ENCODE peak calls at places on chromosomes 12 and 14, in seven cellular contexts. M is uterus, P is psoas muscle, S is HCT116, W is WERI-Rb-1, G is lung, U is stomach. L is an unnamed sample.

GRCh38 chr12:77228376-77228775 is 163.0 kb upstream of the E2F7 start:
- DNase-seq in W (no peak), G (no peak), P (no peak), U (no peak), M (no peak), S (no peak), L (no peak)

GRCh38 chr14:104820669-104821228 is 19.8 kb downstream of the ZBTB42 start:
- DNase-seq in M (peak; percentile 36), G (peak; percentile 68), U (peak; percentile 76), P (peak; percentile 57), S (no peak), W (peak; percentile 92), L (no peak)

GRCh38 chr14:92759300-92759678 is 10.9 kb upstream of the LGMN start:
- DNase-seq in P (no peak), G (no peak), M (no peak), W (peak; percentile 55), S (no peak), U (peak; percentile 33), L (no peak)

GRCh38 chr12:1527789-1528188 is 66.6 kb downstream of the FBXL14 start:
- DNase-seq in U (no peak), P (no peak), M (no peak), S (no peak), G (no peak), W (no peak), L (no peak)

GRCh38 chr12:3523058-3523457 is 32.1 kb downstream of the PRMT8 start:
- DNase-seq in W (no peak), G (no peak), S (no peak), P (no peak), M (no peak), U (no peak), L (no peak)

GRCh38 chr12:27549801-27550652 is 26.0 kb downstream of the PPFIBP1 start:
- DNase-seq in M (peak; percentile 94), P (peak; percentile 83), G (peak; percentile 88), W (no peak), U (peak; percentile 81), S (peak; percentile 94), L (peak; percentile 89)

GRCh38 chr12:10197879-10198278 is 14.8 kb upstream of the GABARAPL1 start:
- DNase-seq in W (no peak), P (no peak), G (no peak), U (no peak), S (no peak), M (no peak), L (no peak)

GRCh38 chr12:123150273-123150803 is 552 bp downstream of the PITPNM2 start:
- DNase-seq in M (peak; percentile 43), G (no peak), S (no peak), W (no peak), U (no peak), P (peak; percentile 69), L (no peak)

GRCh38 chr12:14261096-14261495 is 104.4 kb upstream of the ATF7IP start:
- DNase-seq in S (no peak), P (no peak), M (peak; percentile 30), W (no peak), G (no peak), U (no peak), L (no peak)
- H3K4me3 ChIP-seq in S (no peak overlapping the region), P (peak overlapping the region; percentile 39), M (peak overlapping the region; percentile 14), W (no peak overlapping the region), G (no peak overlapping the region), U (peak overlapping the region; percentile 35), L (peak overlapping the region; percentile 58)

GRCh38 chr14:64758025-64758521 is 53.8 kb downstream of the PLEKHG3 start:
- DNase-seq in U (no peak), M (peak; percentile 65), W (no peak), S (no peak), G (no peak), P (peak; percentile 39), L (no peak)

GRCh38 chr14:64760146-64760755 is 56.0 kb downstream of the PLEKHG3 start:
- DNase-seq in S (peak; percentile 24), U (peak; percentile 70), M (peak; percentile 39), P (peak; percentile 74), G (peak; percentile 60), W (peak; percentile 76), L (no peak)

GRCh38 chr14:64760916-64761315 is 56.7 kb downstream of the PLEKHG3 start:
- DNase-seq in W (no peak), S (no peak), U (no peak), P (no peak), M (peak; percentile 22), G (no peak), L (no peak)

GRCh38 chr14:64758711-64759554 is 54.7 kb downstream of the PLEKHG3 start:
- DNase-seq in P (peak; percentile 45), S (no peak), G (no peak), W (no peak), M (peak; percentile 83), U (peak; percentile 56), L (no peak)

GRCh38 chr14:64759555-64759938 is 55.3 kb downstream of the PLEKHG3 start:
- DNase-seq in G (no peak), W (no peak), S (no peak), P (no peak), U (no peak), M (no peak), L (no peak)
- H3K27ac ChIP-seq in G (no peak overlapping the region), W (no peak overlapping the region), S (no peak overlapping the region), P (no peak overlapping the region), U (no peak overlapping the region), M (peak overlapping the region; percentile 85), L (peak overlapping the region; percentile 36)

GRCh38 chr12:130478786-130479185 is 141.1 kb downstream of the PIWIL1 start:
- DNase-seq in S (no peak), P (no peak), M (no peak), W (no peak), U (no peak), G (no peak), L (no peak)
- H3K4me3 ChIP-seq in S (no peak overlapping the region), P (no peak overlapping the region), M (no peak overlapping the region), W (no peak overlapping the region), U (no peak overlapping the region), G (no peak overlapping the region), L (no peak overlapping the region)

GRCh38 chr14:60618200-60618599 is 31.1 kb downstream of the SIX1 start:
- DNase-seq in M (no peak), P (no peak), S (no peak), G (no peak), W (no peak), U (peak; percentile 51), L (no peak)

GRCh38 chr14:60622210-60622919 is 26.9 kb downstream of the SIX1 start:
- DNase-seq in W (no peak), P (no peak), U (no peak), G (no peak), S (no peak), M (no peak), L (no peak)

GRCh38 chr14:60621386-60621785 is 27.9 kb downstream of the SIX1 start:
- DNase-seq in P (no peak), U (no peak), G (no peak), M (no peak), W (no peak), S (no peak), L (no peak)

GRCh38 chr14:60628892-60629291 is 20.4 kb downstream of the SIX1 start:
- DNase-seq in S (no peak), M (no peak), W (no peak), P (no peak), U (no peak), G (no peak), L (no peak)

DNA sequence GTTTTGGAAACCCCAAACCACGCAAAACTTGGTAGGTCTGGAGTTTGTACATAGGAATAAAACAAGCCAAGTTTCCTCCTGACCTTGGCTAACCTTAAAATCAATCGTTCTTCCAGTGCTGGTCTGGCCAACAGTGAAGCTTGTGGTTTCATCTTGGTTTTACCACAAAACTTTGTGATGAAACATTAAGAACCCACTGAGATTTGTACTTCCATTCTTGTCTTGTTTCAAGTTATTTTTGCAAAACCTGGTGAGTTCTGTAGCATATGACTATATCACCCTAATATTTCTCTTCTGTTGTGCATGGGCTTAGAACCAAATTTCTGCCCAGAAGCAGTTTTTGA is 26.4 kb downstream of the SIX1 start:
- DNase-seq in M (no peak), G (no peak), U (no peak), S (no peak), P (no peak), W (no peak), L (no peak)
- H3K27ac ChIP-seq in M (no peak overlapping the region), G (no peak overlapping the region), U (no peak overlapping the region), S (no peak overlapping the region), P (no peak overlapping the region), W (no peak overlapping the region), L (no peak overlapping the region)

DNA sequence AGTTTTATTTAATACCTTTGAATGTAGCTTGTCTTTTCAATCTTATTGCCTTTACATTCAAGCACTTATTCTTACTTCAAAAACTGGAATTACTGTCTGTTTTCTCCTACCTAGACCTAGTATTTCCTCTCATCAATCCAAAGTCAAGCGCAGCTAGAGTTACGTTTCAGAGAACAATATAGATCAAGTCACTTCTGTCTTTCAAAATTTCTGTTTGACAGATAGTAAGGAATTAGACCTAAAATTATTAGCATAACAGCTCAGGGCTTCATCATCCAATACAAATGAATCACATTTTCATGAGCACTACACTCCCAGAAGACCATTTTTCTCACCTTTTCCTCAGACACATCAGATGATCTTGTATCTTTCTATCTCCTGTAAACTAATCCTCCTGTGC is 170.6 kb downstream of the CCDC59 start:
- DNase-seq in G (no peak), M (no peak), S (no peak), U (no peak), W (no peak), P (no peak), L (no peak)
- H3K4me3 ChIP-seq in G (no peak overlapping the region), M (no peak overlapping the region), S (no peak overlapping the region), U (no peak overlapping the region), W (no peak overlapping the region), P (no peak overlapping the region), L (no peak overlapping the region)

GRCh38 chr14:44961730-44962572 is at the start of the genes KLHL28 and TOGARAM1:
- DNase-seq in S (peak; percentile 98), U (peak; percentile 98), M (peak; percentile 99), W (peak; percentile 96), P (peak; percentile 97), G (peak; percentile 99), L (peak; percentile 99)

GRCh38 chr14:44960646-44961045 is 1.1 kb downstream of the KLHL28 start:
- DNase-seq in S (no peak), P (no peak), M (no peak), U (no peak), G (no peak), W (no peak), L (no peak)

GRCh38 chr14:44961151-44961729 is 507 bp downstream of the KLHL28 start:
- DNase-seq in M (peak; percentile 57), P (peak; percentile 70), S (no peak), G (peak; percentile 59), U (peak; percentile 51), W (peak; percentile 57), L (peak; percentile 77)

GRCh38 chr14:44959538-44959937 is 2.2 kb downstream of the KLHL28 start:
- DNase-seq in M (no peak), U (no peak), P (no peak), G (no peak), W (no peak), S (no peak), L (no peak)

GRCh38 chr14:44960146-44960545 is 1.6 kb downstream of the KLHL28 start:
- DNase-seq in U (no peak), M (no peak), G (no peak), W (no peak), P (no peak), S (no peak), L (no peak)
- H3K27ac ChIP-seq in U (no peak overlapping the region), M (peak overlapping the region; percentile 86), G (peak overlapping the region; percentile 17), W (no peak overlapping the region), P (peak overlapping the region; percentile 90), S (no peak overlapping the region), L (no peak overlapping the region)

DNA sequence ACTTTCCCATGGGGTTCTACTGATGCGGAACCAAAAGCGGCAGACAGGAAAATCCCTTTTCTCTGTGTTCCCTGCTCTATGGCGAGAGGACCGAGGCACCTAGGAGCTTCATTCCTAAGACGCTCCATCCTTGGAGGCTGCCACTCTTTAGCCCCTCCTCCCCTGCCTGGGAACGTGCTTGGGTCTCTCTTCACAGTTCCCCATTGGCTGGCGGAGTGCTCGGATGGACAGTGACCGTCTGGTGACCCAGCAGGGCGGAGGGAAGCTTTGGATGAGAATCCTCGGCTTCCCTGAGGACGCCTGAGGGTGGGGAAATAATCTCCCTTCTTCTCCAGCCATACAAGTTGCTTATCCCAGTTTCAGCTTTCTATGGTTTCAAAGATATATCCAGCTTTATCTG is 37.3 kb downstream of the KCNA5 start:
- DNase-seq in U (no peak), S (no peak), P (peak; percentile 60), M (no peak), G (no peak), W (peak; percentile 96), L (no peak)
- H3K4me3 ChIP-seq in U (no peak overlapping the region), S (no peak overlapping the region), P (no peak overlapping the region), M (no peak overlapping the region), G (no peak overlapping the region), W (peak overlapping the region; percentile 22), L (no peak overlapping the region)